ENCODE peak calls at places on chromosome 12, in seven cellular contexts. One of them, this sample, is unnamed.

GRCh38 chr12:119749666-119750065 is 81.7 kb downstream of the PRKAB1 start:
- DNase-seq in tibial nerve: no peak
- DNase-seq in PC-3: no peak
- DNase-seq in BE2C: no peak
- DNase-seq in fibroblast of the aortic adventitia: peak
- DNase-seq in psoas muscle: no peak
- DNase-seq in cardiac muscle cell: peak
- DNase-seq in this sample: no peak

GRCh38 chr12:55068416-55069010 is 48.7 kb downstream of the NEUROD4 start:
- DNase-seq in psoas muscle: no peak
- DNase-seq in cardiac muscle cell: peak
- DNase-seq in BE2C: peak
- DNase-seq in PC-3: peak
- DNase-seq in fibroblast of the aortic adventitia: peak
- DNase-seq in tibial nerve: peak
- DNase-seq in this sample: peak

GRCh38 chr12:57836442-57837375 is 9.8 kb downstream of the CTDSP2 start:
- DNase-seq in BE2C: no peak
- DNase-seq in tibial nerve: peak
- DNase-seq in cardiac muscle cell: peak
- DNase-seq in psoas muscle: peak
- DNase-seq in PC-3: peak
- DNase-seq in fibroblast of the aortic adventitia: peak
- DNase-seq in this sample: peak

GRCh38 chr12:65170245-65170881 is 980 bp downstream of the LEMD3 start:
- DNase-seq in PC-3: peak
- DNase-seq in fibroblast of the aortic adventitia: peak
- DNase-seq in BE2C: peak
- DNase-seq in tibial nerve: peak
- DNase-seq in psoas muscle: peak
- DNase-seq in cardiac muscle cell: peak
- DNase-seq in this sample: peak

GRCh38 chr12:13041224-13041623 is 3.0 kb upstream of the FAM234B start:
- DNase-seq in tibial nerve: no peak
- DNase-seq in fibroblast of the aortic adventitia: no peak
- DNase-seq in BE2C: no peak
- DNase-seq in psoas muscle: no peak
- DNase-seq in PC-3: no peak
- DNase-seq in cardiac muscle cell: no peak
- DNase-seq in this sample: no peak

GRCh38 chr12:67394600-67394999 is 125.4 kb downstream of the CAND1 start:
- DNase-seq in tibial nerve: peak
- DNase-seq in PC-3: no peak
- DNase-seq in cardiac muscle cell: peak
- DNase-seq in BE2C: no peak
- DNase-seq in fibroblast of the aortic adventitia: peak
- DNase-seq in psoas muscle: peak
- DNase-seq in this sample: no peak

GRCh38 chr12:88816201-88816600 is 235.9 kb upstream of the KITLG start:
- DNase-seq in BE2C: no peak
- DNase-seq in psoas muscle: no peak
- DNase-seq in PC-3: peak
- DNase-seq in tibial nerve: no peak
- DNase-seq in fibroblast of the aortic adventitia: no peak
- DNase-seq in cardiac muscle cell: no peak
- DNase-seq in this sample: no peak

GRCh38 chr12:117052386-117053049 is 46.7 kb downstream of the TESC start:
- DNase-seq in psoas muscle: no peak
- DNase-seq in BE2C: no peak
- DNase-seq in cardiac muscle cell: no peak
- DNase-seq in tibial nerve: no peak
- DNase-seq in fibroblast of the aortic adventitia: no peak
- DNase-seq in PC-3: no peak
- DNase-seq in this sample: no peak

GRCh38 chr12:57472391-57472790 is 7.3 kb downstream of the ARHGAP9 start:
- DNase-seq in BE2C: no peak
- DNase-seq in fibroblast of the aortic adventitia: no peak
- DNase-seq in tibial nerve: no peak
- DNase-seq in cardiac muscle cell: no peak
- DNase-seq in PC-3: no peak
- DNase-seq in psoas muscle: no peak
- DNase-seq in this sample: no peak

GRCh38 chr12:6084261-6084968 is 40.1 kb downstream of the VWF start:
- DNase-seq in fibroblast of the aortic adventitia: peak
- DNase-seq in tibial nerve: no peak
- DNase-seq in BE2C: peak
- DNase-seq in cardiac muscle cell: peak
- DNase-seq in psoas muscle: no peak
- DNase-seq in PC-3: peak
- DNase-seq in this sample: no peak

GRCh38 chr12:121872546-121873223 is 14.0 kb upstream of the HPD start:
- DNase-seq in BE2C: peak
- DNase-seq in tibial nerve: no peak
- DNase-seq in PC-3: peak
- DNase-seq in fibroblast of the aortic adventitia: peak
- DNase-seq in psoas muscle: no peak
- DNase-seq in cardiac muscle cell: peak
- DNase-seq in this sample: no peak

GRCh38 chr12:38711055-38711454 is 194.3 kb downstream of the CPNE8 start:
- DNase-seq in fibroblast of the aortic adventitia: peak
- DNase-seq in tibial nerve: no peak
- DNase-seq in BE2C: no peak
- DNase-seq in psoas muscle: no peak
- DNase-seq in PC-3: no peak
- DNase-seq in cardiac muscle cell: peak
- DNase-seq in this sample: no peak

GRCh38 chr12:69555461-69555860 is 29.8 kb upstream of the CCT2 start:
- DNase-seq in psoas muscle: no peak
- DNase-seq in cardiac muscle cell: peak
- DNase-seq in PC-3: peak
- DNase-seq in tibial nerve: no peak
- DNase-seq in BE2C: no peak
- DNase-seq in fibroblast of the aortic adventitia: peak
- DNase-seq in this sample: no peak

GRCh38 chr12:121001060-121001459 is 15.2 kb downstream of the C12orf43 start:
- DNase-seq in fibroblast of the aortic adventitia: no peak
- DNase-seq in cardiac muscle cell: no peak
- DNase-seq in BE2C: peak
- DNase-seq in PC-3: no peak
- DNase-seq in tibial nerve: no peak
- DNase-seq in psoas muscle: no peak
- DNase-seq in this sample: no peak

GRCh38 chr12:108495054-108495453 is 20.0 kb upstream of the FICD start:
- DNase-seq in psoas muscle: no peak
- DNase-seq in BE2C: peak
- DNase-seq in fibroblast of the aortic adventitia: peak
- DNase-seq in PC-3: peak
- DNase-seq in tibial nerve: no peak
- DNase-seq in cardiac muscle cell: peak
- DNase-seq in this sample: peak

GRCh38 chr12:120199595-120200306 is 1.2 kb downstream of the RPLP0 start:
- DNase-seq in BE2C: no peak
- DNase-seq in psoas muscle: peak
- DNase-seq in PC-3: peak
- DNase-seq in tibial nerve: peak
- DNase-seq in cardiac muscle cell: peak
- DNase-seq in fibroblast of the aortic adventitia: peak
- DNase-seq in this sample: peak

GRCh38 chr12:33310471-33310870 is 129.1 kb downstream of the SYT10 start:
- DNase-seq in cardiac muscle cell: no peak
- DNase-seq in psoas muscle: no peak
- DNase-seq in BE2C: no peak
- DNase-seq in fibroblast of the aortic adventitia: no peak
- DNase-seq in PC-3: no peak
- DNase-seq in tibial nerve: no peak
- DNase-seq in this sample: no peak

GRCh38 chr12:9109737-9110491 is 5.8 kb downstream of the A2M start:
- DNase-seq in tibial nerve: no peak
- DNase-seq in fibroblast of the aortic adventitia: no peak
- DNase-seq in cardiac muscle cell: no peak
- DNase-seq in BE2C: no peak
- DNase-seq in PC-3: no peak
- DNase-seq in psoas muscle: no peak
- DNase-seq in this sample: no peak

GRCh38 chr12:1605129-1606020 is 11.0 kb upstream of the FBXL14 start:
- DNase-seq in cardiac muscle cell: peak
- DNase-seq in BE2C: peak
- DNase-seq in psoas muscle: peak
- DNase-seq in fibroblast of the aortic adventitia: peak
- DNase-seq in tibial nerve: peak
- DNase-seq in PC-3: peak
- DNase-seq in this sample: peak

GRCh38 chr12:55728185-55728931 is 451 bp downstream of the CD63 start:
- DNase-seq in BE2C: peak
- DNase-seq in cardiac muscle cell: peak
- DNase-seq in tibial nerve: peak
- DNase-seq in fibroblast of the aortic adventitia: peak
- DNase-seq in psoas muscle: peak
- DNase-seq in PC-3: peak
- DNase-seq in this sample: peak

GRCh38 chr12:72271401-72271740 is 799 bp upstream of the TRHDE start:
- DNase-seq in BE2C: no peak
- DNase-seq in fibroblast of the aortic adventitia: no peak
- DNase-seq in cardiac muscle cell: peak
- DNase-seq in PC-3: no peak
- DNase-seq in psoas muscle: peak
- DNase-seq in tibial nerve: peak
- DNase-seq in this sample: peak
- TF ChIP-seq CTCF in BE2C: no peak
- TF ChIP-seq CTCF in fibroblast of the aortic adventitia: no peak
- TF ChIP-seq CTCF in cardiac muscle cell: no peak
- TF ChIP-seq CTCF in PC-3: no peak
- TF ChIP-seq CTCF in psoas muscle: no peak
- TF ChIP-seq CTCF in tibial nerve: no peak
- TF ChIP-seq CTCF in this sample: no peak

DNA sequence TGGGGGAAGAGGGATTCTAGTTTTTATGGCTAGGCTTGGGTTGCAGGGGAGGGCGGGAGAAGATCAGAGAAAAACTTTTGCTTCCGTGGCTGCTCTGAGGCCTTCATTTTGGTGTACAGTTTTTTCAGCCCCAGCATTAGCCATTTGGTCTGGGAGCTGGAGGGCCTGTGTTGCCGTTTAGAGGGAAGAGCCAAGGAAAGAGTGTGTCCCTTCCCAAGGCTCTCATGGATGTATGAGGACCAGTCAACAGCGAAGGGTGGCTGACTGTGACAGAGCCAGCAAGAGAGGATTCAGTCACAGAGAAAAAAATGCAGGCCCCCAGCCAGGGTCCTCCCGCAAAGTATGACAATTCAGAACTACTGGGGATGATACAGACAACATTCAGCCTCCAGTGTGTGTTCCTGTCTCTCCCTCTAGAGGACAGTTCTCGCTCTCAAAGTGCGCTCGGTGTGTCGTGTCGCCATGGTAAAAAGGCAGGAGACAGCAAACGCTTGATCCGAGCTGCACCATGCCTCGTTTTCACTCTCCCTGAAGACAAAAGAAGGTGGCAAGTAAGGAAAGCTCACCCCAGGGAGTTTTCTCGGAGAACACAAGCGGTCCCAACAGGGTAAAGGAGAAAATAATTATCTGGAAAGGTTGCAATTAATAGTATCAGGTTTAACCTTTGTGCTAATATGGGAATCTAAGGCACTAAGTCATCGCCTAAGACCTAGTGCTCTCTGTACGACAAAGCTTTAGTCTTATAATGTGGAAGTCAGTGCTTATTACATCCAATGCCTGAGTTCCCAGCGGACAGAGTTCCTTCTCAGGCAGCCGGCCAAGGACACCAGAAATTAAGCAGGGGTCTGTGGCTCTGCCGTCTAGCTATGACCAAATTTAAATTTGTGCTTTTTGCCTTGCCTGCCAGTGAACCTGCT is 157.3 kb upstream of the PLXNC1 start:
- DNase-seq in fibroblast of the aortic adventitia: peak
- DNase-seq in psoas muscle: peak
- DNase-seq in tibial nerve: no peak
- DNase-seq in PC-3: no peak
- DNase-seq in cardiac muscle cell: peak
- DNase-seq in BE2C: peak
- DNase-seq in this sample: no peak
- TF ChIP-seq CTCF in fibroblast of the aortic adventitia: peak
- TF ChIP-seq CTCF in psoas muscle: peak
- TF ChIP-seq CTCF in tibial nerve: no peak
- TF ChIP-seq CTCF in PC-3: no peak
- TF ChIP-seq CTCF in cardiac muscle cell: peak
- TF ChIP-seq CTCF in BE2C: peak
- TF ChIP-seq CTCF in this sample: no peak

GRCh38 chr12:30835216-30835615 is 80.5 kb upstream of the CAPRIN2 start:
- DNase-seq in fibroblast of the aortic adventitia: no peak
- DNase-seq in cardiac muscle cell: no peak
- DNase-seq in PC-3: no peak
- DNase-seq in BE2C: no peak
- DNase-seq in psoas muscle: no peak
- DNase-seq in tibial nerve: no peak
- DNase-seq in this sample: no peak

GRCh38 chr12:30836656-30837445 is 82.1 kb upstream of the CAPRIN2 start:
- DNase-seq in psoas muscle: no peak
- DNase-seq in tibial nerve: no peak
- DNase-seq in BE2C: no peak
- DNase-seq in cardiac muscle cell: no peak
- DNase-seq in fibroblast of the aortic adventitia: no peak
- DNase-seq in PC-3: peak
- DNase-seq in this sample: no peak

GRCh38 chr12:30840715-30841114 is 85.8 kb upstream of the TSPAN11 start:
- DNase-seq in psoas muscle: no peak
- DNase-seq in fibroblast of the aortic adventitia: no peak
- DNase-seq in tibial nerve: no peak
- DNase-seq in PC-3: no peak
- DNase-seq in cardiac muscle cell: no peak
- DNase-seq in BE2C: no peak
- DNase-seq in this sample: no peak

GRCh38 chr12:30839643-30840190 is 85.0 kb upstream of the CAPRIN2 start:
- DNase-seq in BE2C: no peak
- DNase-seq in cardiac muscle cell: no peak
- DNase-seq in tibial nerve: no peak
- DNase-seq in fibroblast of the aortic adventitia: no peak
- DNase-seq in PC-3: no peak
- DNase-seq in psoas muscle: no peak
- DNase-seq in this sample: no peak

DNA sequence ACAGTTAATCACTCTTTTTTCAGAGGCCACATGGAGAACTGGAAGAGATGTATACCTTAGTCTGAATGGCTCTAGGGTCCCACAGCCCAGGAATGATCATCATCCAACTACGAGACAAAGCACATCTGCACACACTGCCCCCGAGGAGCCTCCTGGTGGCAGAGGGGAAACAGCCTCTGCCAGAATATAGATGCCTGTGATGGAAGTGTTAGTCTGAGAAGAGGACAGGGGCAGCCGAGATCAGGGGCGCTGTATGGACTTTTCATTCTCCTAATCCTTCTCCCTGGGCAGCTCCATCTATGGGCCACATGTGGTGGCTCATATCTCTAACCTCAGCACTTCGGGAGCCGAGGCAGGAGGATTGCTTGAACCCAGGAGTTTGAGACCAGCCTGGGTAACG is 82.8 kb upstream of the CAPRIN2 start:
- DNase-seq in psoas muscle: no peak
- DNase-seq in fibroblast of the aortic adventitia: no peak
- DNase-seq in tibial nerve: no peak
- DNase-seq in cardiac muscle cell: no peak
- DNase-seq in BE2C: no peak
- DNase-seq in PC-3: no peak
- DNase-seq in this sample: no peak
- TF ChIP-seq CTCF in psoas muscle: no peak
- TF ChIP-seq CTCF in fibroblast of the aortic adventitia: no peak
- TF ChIP-seq CTCF in tibial nerve: no peak
- TF ChIP-seq CTCF in cardiac muscle cell: no peak
- TF ChIP-seq CTCF in BE2C: no peak
- TF ChIP-seq CTCF in PC-3: no peak
- TF ChIP-seq CTCF in this sample: no peak

GRCh38 chr12:79407671-79408622 is 282.8 kb downstream of the PAWR start:
- DNase-seq in BE2C: peak
- DNase-seq in fibroblast of the aortic adventitia: peak
- DNase-seq in tibial nerve: peak
- DNase-seq in cardiac muscle cell: peak
- DNase-seq in PC-3: peak
- DNase-seq in psoas muscle: no peak
- DNase-seq in this sample: peak
- TF ChIP-seq CTCF in BE2C: peak
- TF ChIP-seq CTCF in fibroblast of the aortic adventitia: peak
- TF ChIP-seq CTCF in tibial nerve: peak
- TF ChIP-seq CTCF in cardiac muscle cell: peak
- TF ChIP-seq CTCF in PC-3: peak
- TF ChIP-seq CTCF in psoas muscle: peak
- TF ChIP-seq CTCF in this sample: no peak